ENCODE peak calls at places on chromosome 5, in five cellular contexts. Y is globus pallidus; O is NCI-H1417; G is SW480; M is activated CD4-positive, alpha-beta T cell treated with anti-CD3 and anti-CD28 coated beads, Interleukin-2, amount 10 ng/mL, durations not matched to agents 7 days and 5 days. D is an unnamed sample.

GRCh38 chr5:150320048-150320555 is 17.4 kb upstream of the ARSI start:
- DNase-seq in Y (peak), O (no peak), G (peak), M (no peak), D (peak)

GRCh38 chr5:39231705-39232525 is 12.6 kb upstream of the FYB1 start:
- DNase-seq in Y (no peak), O (no peak), G (no peak), M (no peak), D (no peak)

GRCh38 chr5:139043127-139043905 is 154.9 kb downstream of the SIL1 start:
- DNase-seq in Y (no peak), O (no peak), G (no peak), M (no peak), D (no peak)

GRCh38 chr5:78779262-78779661 is 130.7 kb upstream of the LHFPL2 start:
- DNase-seq in Y (no peak), O (no peak), G (no peak), M (no peak), D (no peak)

GRCh38 chr5:10856646-10857332 is 95.8 kb upstream of the DAP start:
- DNase-seq in Y (peak), O (no peak), G (peak), M (peak), D (no peak)

GRCh38 chr5:76942581-76942980 is 10.3 kb upstream of the CRHBP start:
- DNase-seq in Y (no peak), O (no peak), G (no peak), M (no peak), D (no peak)

GRCh38 chr5:10481241-10481932 is 39.7 kb downstream of the ROPN1L start:
- DNase-seq in Y (no peak), O (no peak), G (no peak), M (no peak), D (no peak)

GRCh38 chr5:88661870-88662207 is 221.1 kb downstream of the MEF2C start:
- DNase-seq in Y (peak), O (no peak), G (no peak), M (no peak), D (peak)

GRCh38 chr5:56569051-56569450 is 246.3 kb upstream of the MAP3K1 start:
- DNase-seq in Y (no peak), O (no peak), G (no peak), M (no peak), D (no peak)

GRCh38 chr5:34007116-34007674 is 655 bp downstream of the AMACR start:
- DNase-seq in Y (peak), O (no peak), G (peak), M (no peak), D (peak)

GRCh38 chr5:143227301-143227700 is 176.2 kb downstream of the NR3C1 start:
- DNase-seq in Y (no peak), O (no peak), G (no peak), M (no peak), D (no peak)

GRCh38 chr5:124951676-124952075 is 205.2 kb upstream of the ZNF608 start:
- DNase-seq in Y (no peak), O (no peak), G (no peak), M (no peak), D (no peak)

GRCh38 chr5:56211298-56211865 is 21.7 kb downstream of the ANKRD55 start:
- DNase-seq in Y (no peak), O (no peak), G (peak), M (no peak), D (no peak)

GRCh38 chr5:180982008-180982741 is 6.5 kb upstream of the BTNL3 start:
- DNase-seq in Y (no peak), O (no peak), G (no peak), M (no peak), D (no peak)

GRCh38 chr5:167096816-167097215 is 1194.6 kb upstream of the WWC1 start:
- DNase-seq in Y (no peak), O (no peak), G (no peak), M (no peak), D (no peak)

GRCh38 chr5:434443-435146 is 8.4 kb upstream of the EXOC3 start:
- DNase-seq in Y (no peak), O (no peak), G (no peak), M (no peak), D (no peak)

GRCh38 chr5:103475629-103476240 is 86.9 kb downstream of the NUDT12 start:
- DNase-seq in Y (peak), O (peak), G (peak), M (no peak), D (peak)

GRCh38 chr5:151799407-151799806 is 27.7 kb downstream of the G3BP1 start:
- DNase-seq in Y (no peak), O (no peak), G (no peak), M (no peak), D (no peak)

GRCh38 chr5:135276151-135276550 is 122.9 kb downstream of the MACROH2A1 start:
- DNase-seq in Y (no peak), O (no peak), G (no peak), M (no peak), D (no peak)

GRCh38 chr5:24505291-24505690 is 139.5 kb downstream of the CDH10 start:
- DNase-seq in Y (no peak), O (no peak), G (no peak), M (no peak), D (no peak)

GRCh38 chr5:53112909-53113308 is 3.4 kb upstream of the MOCS2 start:
- DNase-seq in Y (no peak), O (no peak), G (no peak), M (no peak), D (no peak)

GRCh38 chr5:4868140-4868735 is 271.9 kb upstream of the ADAMTS16 start:
- DNase-seq in Y (peak), O (peak), G (peak), M (peak), D (peak)

GRCh38 chr5:179275941-179276837 is 69.1 kb downstream of the ADAMTS2 start:
- DNase-seq in Y (no peak), O (no peak), G (no peak), M (no peak), D (no peak)

GRCh38 chr5:31113101-31113500 is 80.4 kb upstream of the CDH6 start:
- DNase-seq in Y (no peak), O (no peak), G (no peak), M (no peak), D (no peak)

GRCh38 chr5:140341591-140341990 is 4.8 kb downstream of the HBEGF start:
- DNase-seq in Y (peak), O (no peak), G (no peak), M (no peak), D (peak)

D was measured in G401.